ENCODE peak calls at places on chromosomes 7 and 10, in eight cellular contexts. X, G, J, I, W, B, E and O are unnamed samples. For H3K9me3, the result is how much of the 10 kb centered on the place peaks cover.

GRCh38 chr7:9029671-9030070 is 596.3 kb downstream of the NXPH1 start:
- DNase-seq in X (no peak), G (no peak), J (no peak), I (no peak), W (no peak), B (no peak), E (no peak), O (no peak)

GRCh38 chr10:35007858-35008301 is 82.3 kb downstream of the CUL2 start:
- DNase-seq in X (no peak), G (no peak), J (no peak), I (no peak), W (no peak), B (no peak), E (no peak), O (no peak)

GRCh38 chr7:27110163-27110976 is 7.9 kb upstream of the HOXA2 start:
- DNase-seq in X (no peak), G (no peak), J (no peak), I (no peak), W (peak), B (no peak), E (no peak), O (no peak)

GRCh38 chr7:108384721-108385483 is 71.3 kb downstream of the NRCAM start:
- DNase-seq in X (no peak), G (no peak), J (no peak), I (no peak), W (no peak), B (no peak), E (no peak), O (no peak)

GRCh38 chr7:134908289-134908688 is 78.0 kb upstream of the AGBL3 start:
- DNase-seq in X (no peak), G (no peak), J (no peak), I (no peak), W (no peak), B (no peak), E (no peak), O (no peak)

GRCh38 chr7:132709971-132710567 is 133.8 kb upstream of the PLXNA4 start:
- DNase-seq in X (peak), G (no peak), J (no peak), I (no peak), W (no peak), B (no peak), E (no peak), O (peak)

GRCh38 chr10:12847361-12847975 is 154.0 kb downstream of the CCDC3 start:
- DNase-seq in X (peak), G (no peak), J (no peak), I (no peak), W (peak), B (no peak), E (no peak), O (no peak)

GRCh38 chr7:11753441-11753840 is 78.6 kb downstream of the THSD7A start:
- DNase-seq in X (no peak), G (no peak), J (no peak), I (no peak), W (no peak), B (no peak), E (no peak), O (no peak)

GRCh38 chr7:124784879-124785818 is 19.6 kb upstream of the GPR37 start:
- DNase-seq in X (peak), G (no peak), J (no peak), I (peak), W (peak), B (no peak), E (no peak), O (no peak)

GRCh38 chr7:28293529-28293835 is 112.9 kb upstream of the JAZF1 start:
- DNase-seq in X (no peak), G (no peak), J (no peak), I (no peak), W (no peak), B (no peak), E (no peak), O (no peak)

GRCh38 chr7:157561523-157561785 is 224.7 kb downstream of the DNAJB6 start:
- DNase-seq in X (no peak), G (no peak), J (no peak), I (no peak), W (no peak), B (no peak), E (no peak), O (no peak)

GRCh38 chr7:157560710-157561522 is 224.1 kb downstream of the DNAJB6 start:
- DNase-seq in X (no peak), G (no peak), J (no peak), I (peak), W (no peak), B (no peak), E (peak), O (no peak)

GRCh38 chr7:157558875-157559595 is 222.2 kb downstream of the DNAJB6 start:
- DNase-seq in X (no peak), G (peak), J (peak), I (peak), W (no peak), B (no peak), E (peak), O (no peak)

GRCh38 chr7:157559596-157560257 is 222.9 kb downstream of the DNAJB6 start:
- DNase-seq in X (no peak), G (peak), J (peak), I (peak), W (no peak), B (no peak), E (peak), O (no peak)

GRCh38 chr7:157560258-157560654 is 223.5 kb downstream of the DNAJB6 start:
- DNase-seq in X (no peak), G (peak), J (no peak), I (peak), W (no peak), B (no peak), E (peak), O (no peak)
- H3K9me3 ChIP-seq in X (under half), G (under half), J (under half), I (under half), W (under half), B (under half), E (under half), O (under half)

DNA sequence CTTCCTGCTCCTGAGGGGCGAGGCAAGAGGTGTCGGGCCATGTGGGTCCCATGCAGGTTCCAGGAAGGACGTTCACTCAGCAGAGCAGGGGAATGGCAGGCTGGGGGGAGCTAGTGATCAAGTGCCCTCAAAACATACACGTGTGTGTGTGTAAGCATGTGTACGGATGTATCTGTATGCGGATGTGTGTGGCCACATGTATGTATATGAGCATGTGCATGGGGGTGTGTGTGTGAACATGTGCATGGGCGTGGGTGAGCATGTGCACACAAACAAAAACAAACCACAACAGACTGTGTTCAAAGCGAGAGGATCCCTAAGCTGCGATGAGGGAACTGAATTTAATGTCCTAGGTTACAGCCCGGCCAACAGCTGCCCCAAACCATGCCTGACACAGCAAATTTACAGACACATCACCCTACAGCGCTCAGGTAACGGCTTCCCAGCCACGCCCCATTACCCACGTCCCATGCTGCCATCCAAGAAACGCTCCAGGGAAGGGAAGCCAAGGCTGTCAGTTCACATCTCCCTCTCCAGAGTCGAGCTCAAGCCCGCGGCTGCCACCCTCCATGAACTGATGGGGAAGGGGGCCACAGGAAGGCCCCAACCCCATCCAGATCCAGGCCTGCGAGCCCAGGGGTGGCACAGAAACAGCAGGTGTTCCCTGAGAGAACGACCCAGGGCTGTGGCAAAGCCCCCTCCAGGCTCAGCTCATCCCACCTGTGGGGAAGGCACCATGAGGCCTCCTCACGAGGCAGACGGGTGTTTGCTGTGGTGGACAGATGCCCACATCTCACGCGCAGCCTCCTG is 56.6 kb downstream of the PTPRN2 start:
- DNase-seq in X (no peak), G (no peak), J (no peak), I (peak), W (no peak), B (no peak), E (no peak), O (no peak)
- H3K9me3 ChIP-seq in X (under half), G (under half), J (under half), I (under half), W (under half), B (under half), E (under half), O (under half)

DNA sequence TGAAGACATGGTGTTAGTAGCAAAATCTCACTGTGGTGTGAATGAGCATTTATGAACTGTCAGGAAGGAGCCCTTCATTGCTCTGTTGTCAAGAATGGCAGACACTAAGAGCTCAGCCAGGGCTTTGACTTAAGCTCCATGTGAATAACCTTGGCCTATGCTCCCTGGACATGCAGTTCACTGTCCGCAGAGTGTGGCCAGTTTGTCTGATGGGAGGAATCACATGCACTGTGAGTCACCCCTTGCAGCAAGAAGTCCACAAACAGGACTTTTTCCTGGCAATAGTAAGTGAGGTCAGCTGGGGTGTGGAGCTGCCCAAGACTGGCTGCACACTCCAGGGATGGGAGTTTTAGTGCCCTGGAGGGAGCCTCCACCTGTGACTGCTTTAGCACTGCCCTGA is 49.5 kb downstream of the ZNF37A start:
- DNase-seq in X (no peak), G (no peak), J (no peak), I (no peak), W (no peak), B (no peak), E (no peak), O (no peak)
- H3K9me3 ChIP-seq in X (under half), G (under half), J (under half), I (under half), W (half or more), B (under half), E (under half), O (under half)

GRCh38 chr7:64612452-64612851 is 49.6 kb upstream of the ZNF680 start:
- DNase-seq in X (no peak), G (no peak), J (no peak), I (no peak), W (no peak), B (no peak), E (no peak), O (no peak)
- H3K9me3 ChIP-seq in X (under half), G (under half), J (under half), I (under half), W (half or more), B (under half), E (under half), O (under half)

DNA sequence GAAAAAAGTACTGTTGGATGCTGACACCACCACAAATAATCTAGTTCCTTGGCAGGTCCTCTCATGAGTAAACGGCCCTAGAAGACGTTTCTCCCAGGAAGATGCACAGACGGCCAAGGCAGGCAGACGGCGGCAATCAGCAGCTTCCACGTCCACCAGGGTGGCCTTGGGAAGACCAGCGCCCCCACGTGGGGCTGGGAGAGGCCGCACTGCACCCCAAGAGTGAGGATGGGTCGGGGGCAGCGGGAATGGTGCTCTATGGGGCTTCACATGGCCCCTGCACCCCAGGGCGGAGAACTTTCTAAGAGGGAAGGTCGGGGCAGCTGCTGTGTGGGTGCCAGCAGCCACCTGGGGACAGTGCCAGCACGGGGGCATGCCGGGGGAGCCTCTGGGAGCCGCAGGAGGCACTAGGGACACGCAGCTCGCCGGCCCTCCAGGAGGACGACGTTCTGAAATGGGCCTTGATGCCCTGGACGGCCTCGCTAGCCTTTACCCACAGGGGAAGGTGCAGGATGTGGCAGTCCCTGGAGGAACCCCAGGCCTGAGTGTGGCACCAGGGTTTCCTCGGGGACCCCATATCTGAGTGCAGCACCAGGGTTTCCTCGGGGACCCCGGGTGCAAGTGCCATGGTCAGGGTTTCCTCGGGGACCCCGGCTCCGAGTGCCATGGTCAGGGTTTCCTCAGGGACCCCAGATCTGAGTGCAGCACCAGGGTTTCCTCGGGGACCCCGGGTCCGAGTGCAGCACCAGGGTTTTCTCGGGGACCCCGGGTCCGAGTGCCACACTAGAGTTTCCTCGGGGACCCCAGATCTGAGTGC is 539.9 kb downstream of the DNAJB6 start:
- DNase-seq in X (no peak), G (no peak), J (no peak), I (no peak), W (no peak), B (no peak), E (peak), O (no peak)
- H3K9me3 ChIP-seq in X (under half), G (under half), J (under half), I (under half), W (under half), B (under half), E (under half), O (under half)

DNA sequence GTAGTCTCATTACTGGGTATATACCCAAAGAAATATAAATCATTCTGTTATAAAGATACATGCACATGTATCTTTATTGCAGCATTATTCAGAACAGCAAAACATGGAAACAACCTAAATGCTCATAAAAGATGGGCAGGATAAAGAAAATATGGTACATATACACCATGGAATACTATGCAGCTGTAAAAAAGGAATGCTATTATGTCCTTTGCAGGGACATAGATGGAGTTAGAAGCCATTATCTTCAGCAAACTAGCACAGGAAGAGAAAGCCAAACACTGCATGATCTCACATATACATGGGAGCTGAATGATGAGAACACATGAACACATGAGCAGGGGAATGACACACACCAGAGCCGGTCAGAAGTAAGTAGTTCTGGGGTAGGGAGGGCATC is 297.4 kb upstream of the GLI3 start:
- DNase-seq in X (no peak), G (no peak), J (no peak), I (no peak), W (no peak), B (no peak), E (no peak), O (no peak)
- H3K9me3 ChIP-seq in X (under half), G (under half), J (under half), I (under half), W (under half), B (half or more), E (under half), O (under half)